ENCODE peak calls at places on chromosomes 5 and 9, in four cellular contexts. P, Q, W and C are unnamed samples.

GRCh38 chr5:136994154-136994553 is 505.0 kb downstream of the SPOCK1 start:
- DNase-seq in P (no peak), Q (no peak), W (no peak), C (no peak)

GRCh38 chr9:134491856-134492255 is 149.7 kb upstream of the COL5A1 start:
- DNase-seq in P (no peak), Q (no peak), W (no peak), C (no peak)

GRCh38 chr9:69122391-69123141 is 51.5 kb upstream of the TJP2 start:
- DNase-seq in P (no peak), Q (peak; percentile 63), W (no peak), C (no peak)

GRCh38 chr9:98900725-98901124 is 43.0 kb upstream of the COL15A1 start:
- DNase-seq in P (no peak), Q (no peak), W (no peak), C (no peak)

GRCh38 chr9:126521976-126522590 is 91.6 kb upstream of the LMX1B start:
- DNase-seq in P (no peak), Q (no peak), W (no peak), C (no peak)

GRCh38 chr9:85995097-85995496 is 54.2 kb downstream of the NAA35 start:
- DNase-seq in P (no peak), Q (no peak), W (no peak), C (no peak)

GRCh38 chr9:133408042-133408441 is 9.8 kb downstream of the REXO4 start:
- DNase-seq in P (no peak), Q (no peak), W (no peak), C (no peak)

GRCh38 chr5:176415240-176416122 is 858 bp downstream of the CLTB start:
- DNase-seq in P (no peak), Q (no peak), W (no peak), C (no peak)

GRCh38 chr5:65769539-65769938 is 47.5 kb downstream of the NLN start:
- DNase-seq in P (no peak), Q (peak; percentile 80), W (no peak), C (no peak)

GRCh38 chr9:93127395-93127911 is 6.6 kb downstream of the NINJ1 start:
- DNase-seq in P (peak; percentile 47), Q (no peak), W (no peak), C (no peak)

GRCh38 chr9:68678430-68678829 is 26.6 kb upstream of the PIP5K1B start:
- DNase-seq in P (no peak), Q (no peak), W (no peak), C (no peak)

GRCh38 chr9:79936336-79936735 is 364.6 kb downstream of the TLE4 start:
- DNase-seq in P (no peak), Q (no peak), W (no peak), C (no peak)

GRCh38 chr5:150058480-150059126 is 27.8 kb downstream of the CSF1R start:
- DNase-seq in P (no peak), Q (no peak), W (peak; percentile 48), C (peak; percentile 84)

GRCh38 chr5:14270212-14270702 is 127.1 kb downstream of the TRIO start:
- DNase-seq in P (peak; percentile 60), Q (no peak), W (peak; percentile 32), C (no peak)

GRCh38 chr9:137524597-137525317 is 25.4 kb downstream of the PNPLA7 start:
- DNase-seq in P (no peak), Q (no peak), W (no peak), C (no peak)

GRCh38 chr5:95822408-95823240 is at the start of gene GLRX:
- DNase-seq in P (peak; percentile 47), Q (peak; percentile 59), W (peak; percentile 80), C (no peak)

GRCh38 chr9:101458955-101459631 is 23.5 kb upstream of the ALDOB start:
- DNase-seq in P (no peak), Q (peak; percentile 56), W (peak; percentile 24), C (peak; percentile 64)

GRCh38 chr5:177575488-177575887 is 16.5 kb upstream of the TMED9 start:
- DNase-seq in P (no peak), Q (no peak), W (no peak), C (no peak)

GRCh38 chr9:37229455-37229854 is 109.1 kb downstream of the ZCCHC7 start:
- DNase-seq in P (no peak), Q (no peak), W (no peak), C (no peak)

GRCh38 chr5:125115180-125115495 is 368.7 kb upstream of the ZNF608 start:
- DNase-seq in P (no peak), Q (no peak), W (no peak), C (no peak)

GRCh38 chr5:179288809-179289185 is 56.5 kb downstream of the ADAMTS2 start:
- DNase-seq in P (peak; percentile 10), Q (no peak), W (no peak), C (no peak)

GRCh38 chr5:157271740-157272271 is 5.9 kb downstream of the CYFIP2 start:
- DNase-seq in P (no peak), Q (no peak), W (no peak), C (peak; percentile 97)

GRCh38 chr5:74401566-74402320 is 238.8 kb downstream of the ENC1 start:
- DNase-seq in P (no peak), Q (no peak), W (no peak), C (no peak)

GRCh38 chr5:143479394-143479793 is 75.9 kb upstream of the NR3C1 start:
- DNase-seq in P (no peak), Q (no peak), W (no peak), C (no peak)

GRCh38 chr5:81708889-81709288 is 42.0 kb downstream of the SSBP2 start:
- DNase-seq in P (no peak), Q (no peak), W (no peak), C (no peak)

GRCh38 chr5:96288166-96288844 is 144.7 kb downstream of the PCSK1 start:
- DNase-seq in P (no peak), Q (no peak), W (no peak), C (no peak)

GRCh38 chr5:55021465-55021864 is 2.6 kb upstream of the GZMK start:
- DNase-seq in P (no peak), Q (no peak), W (no peak), C (no peak)

GRCh38 chr9:86521322-86521721 is 167.1 kb upstream of the TUT7 start:
- DNase-seq in P (no peak), Q (no peak), W (no peak), C (no peak)

GRCh38 chr5:27462936-27463335 is 424.6 kb upstream of the CDH9 start:
- DNase-seq in P (no peak), Q (no peak), W (no peak), C (no peak)

GRCh38 chr5:27466959-27467358 is 428.6 kb upstream of the CDH9 start:
- DNase-seq in P (no peak), Q (no peak), W (no peak), C (no peak)

GRCh38 chr5:27458318-27458717 is 419.9 kb upstream of the CDH9 start:
- DNase-seq in P (no peak), Q (no peak), W (no peak), C (no peak)

GRCh38 chr5:27465140-27465539 is 426.8 kb upstream of the CDH9 start:
- DNase-seq in P (no peak), Q (no peak), W (no peak), C (peak; percentile 91)

DNA sequence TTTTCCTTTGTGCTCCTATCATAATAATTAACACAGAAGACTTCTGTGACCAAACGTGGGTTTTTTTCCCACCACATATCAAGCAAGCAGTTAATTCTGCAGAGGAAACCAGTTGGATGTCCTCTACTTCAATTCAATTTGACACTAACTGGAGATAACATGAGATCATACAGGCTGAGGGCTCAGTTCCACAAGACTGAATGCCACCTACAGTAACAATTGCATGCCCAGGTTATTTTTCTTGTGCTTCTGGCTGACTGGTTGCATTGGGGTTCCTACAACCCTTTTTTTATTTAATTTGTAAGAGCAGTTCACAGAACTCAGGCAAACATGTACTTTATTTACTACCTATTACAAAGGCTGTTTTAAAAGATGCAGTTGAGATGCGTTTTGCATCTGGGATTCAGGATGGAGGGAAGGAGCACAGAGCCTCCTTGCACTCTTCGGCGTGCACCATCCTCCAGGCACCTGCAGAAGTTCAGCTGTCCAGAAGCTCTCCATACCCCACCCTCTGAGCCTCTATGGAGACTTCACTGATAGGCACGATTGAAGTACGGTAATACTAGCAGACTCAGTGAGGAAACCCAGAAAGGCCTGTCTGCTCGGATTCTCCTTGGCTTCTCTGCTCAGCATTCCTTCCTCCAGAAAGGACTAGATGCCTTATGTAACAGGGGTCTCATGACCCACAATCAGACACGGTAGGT is 425.2 kb upstream of the CDH9 start:
- DNase-seq in P (no peak), Q (no peak), W (no peak), C (no peak)
- H3K4me3 ChIP-seq in P (no peak overlapping the region), Q (no peak overlapping the region), W (no peak overlapping the region), C (no peak overlapping the region)

DNA sequence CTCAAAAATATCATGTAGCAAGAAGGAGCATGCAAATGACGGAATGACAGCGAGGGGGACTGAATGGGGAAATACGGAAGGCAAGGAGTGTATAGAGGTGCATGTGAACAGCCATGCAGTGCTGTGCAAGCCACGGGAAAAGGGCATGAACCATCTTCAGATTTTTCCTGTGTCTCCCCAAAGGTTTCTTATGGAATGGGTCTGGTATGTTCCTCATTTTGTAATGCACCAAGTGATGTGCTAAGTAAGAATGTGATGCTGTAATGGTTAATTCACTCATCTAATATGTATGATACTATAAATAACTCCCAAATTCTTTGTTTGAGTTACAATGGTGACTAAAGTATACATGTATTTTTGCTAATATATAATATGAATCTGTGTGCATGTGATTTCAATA is 99.0 kb upstream of the DAB2 start:
- DNase-seq in P (no peak), Q (no peak), W (no peak), C (no peak)
- H3K4me3 ChIP-seq in P (no peak overlapping the region), Q (no peak overlapping the region), W (no peak overlapping the region), C (no peak overlapping the region)

DNA sequence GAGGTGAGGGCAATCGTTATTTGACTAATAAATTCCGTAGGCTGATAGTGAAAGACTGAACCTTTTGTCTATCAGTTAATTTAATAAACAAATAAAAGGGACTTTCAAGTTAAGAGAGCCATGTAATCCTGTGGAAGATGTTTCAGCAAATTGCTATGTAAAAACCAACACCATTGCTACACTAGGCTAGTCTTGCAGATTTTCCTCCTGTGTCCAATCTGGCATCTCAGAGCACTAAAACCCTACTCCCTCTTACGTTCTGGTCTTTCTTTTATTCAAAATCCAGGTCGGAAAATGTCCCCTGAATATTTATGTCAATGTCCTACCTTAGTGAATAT is 478.8 kb upstream of the TNC start:
- DNase-seq in P (no peak), Q (no peak), W (no peak), C (no peak)
- H3K4me3 ChIP-seq in P (no peak overlapping the region), Q (peak overlapping the region; percentile 52), W (no peak overlapping the region), C (no peak overlapping the region)

GRCh38 chr9:127927457-127928231 is 2.9 kb downstream of the PIP5KL1 start:
- DNase-seq in P (no peak), Q (no peak), W (no peak), C (no peak)

GRCh38 chr9:127926961-127927456 is 3.6 kb downstream of the PIP5KL1 start:
- DNase-seq in P (no peak), Q (no peak), W (no peak), C (no peak)

GRCh38 chr9:127924736-127925444 is 5.7 kb downstream of the PIP5KL1 start:
- DNase-seq in P (no peak), Q (no peak), W (no peak), C (no peak)

GRCh38 chr9:127928232-127929043 is 2.1 kb downstream of the PIP5KL1 start:
- DNase-seq in P (no peak), Q (no peak), W (no peak), C (no peak)

GRCh38 chr9:127925959-127926949 is 4.3 kb downstream of the PIP5KL1 start:
- DNase-seq in P (no peak), Q (no peak), W (no peak), C (no peak)
- H3K4me3 ChIP-seq in P (no peak overlapping the region), Q (no peak overlapping the region), W (peak overlapping the region; percentile 32), C (no peak overlapping the region)